ENCODE peak calls at places on chromosomes 7 and 10, in six cellular contexts. U is GM12865, Q is SJSA1, F is psoas muscle, R is breast epithelium, I is fibroblast of lung. A is an unnamed sample.

GRCh38 chr7:34133356-34133982 is 228.1 kb downstream of the BMPER start:
- DNase-seq in U (no peak), Q (no peak), F (no peak), R (no peak), I (peak; percentile 79), A (no peak)

GRCh38 chr7:115561341-115562110 is 469.0 kb downstream of the TFEC start:
- DNase-seq in U (no peak), Q (no peak), F (no peak), R (no peak), I (peak; percentile 58), A (no peak)

GRCh38 chr7:17239683-17240521 is 58.5 kb upstream of the AHR start:
- DNase-seq in U (no peak), Q (no peak), F (no peak), R (no peak), I (peak; percentile 57), A (no peak)

GRCh38 chr7:41659539-41659938 is 43.4 kb downstream of the INHBA start:
- DNase-seq in U (no peak), Q (no peak), F (no peak), R (no peak), I (no peak), A (no peak)

GRCh38 chr10:62159357-62159756 is 109.3 kb downstream of the RTKN2 start:
- DNase-seq in U (no peak), Q (no peak), F (no peak), R (no peak), I (no peak), A (no peak)

GRCh38 chr10:128268015-128268722 is 141.9 kb upstream of the MKI67 start:
- DNase-seq in U (peak; percentile 17), Q (no peak), F (peak; percentile 57), R (no peak), I (peak; percentile 8), A (no peak)

GRCh38 chr7:135322571-135323340 is 89.1 kb downstream of the STRA8 start:
- DNase-seq in U (no peak), Q (no peak), F (no peak), R (no peak), I (no peak), A (no peak)

GRCh38 chr10:64430690-64431323 is 909.6 kb downstream of the REEP3 start:
- DNase-seq in U (peak; percentile 4), Q (no peak), F (no peak), R (no peak), I (peak; percentile 5), A (no peak)

GRCh38 chr7:3861941-3862340 is 560.9 kb downstream of the SDK1 start:
- DNase-seq in U (no peak), Q (no peak), F (no peak), R (no peak), I (peak; percentile 94), A (no peak)

GRCh38 chr10:18618995-18619394 is 32.4 kb downstream of the NSUN6 start:
- DNase-seq in U (no peak), Q (no peak), F (no peak), R (no peak), I (no peak), A (no peak)

GRCh38 chr10:82643601-82644000 is 768.6 kb downstream of the NRG3 start:
- DNase-seq in U (no peak), Q (no peak), F (no peak), R (no peak), I (no peak), A (no peak)

GRCh38 chr10:119517235-119518141 is 25.0 kb downstream of the RGS10 start:
- DNase-seq in U (peak; percentile 85), Q (peak; percentile 60), F (no peak), R (no peak), I (no peak), A (peak; percentile 22)

GRCh38 chr7:31104361-31105255 is 52.5 kb downstream of the ADCYAP1R1 start:
- DNase-seq in U (no peak), Q (peak; percentile 18), F (no peak), R (no peak), I (no peak), A (no peak)

GRCh38 chr7:2675256-2675764 is 12.7 kb upstream of the AMZ1 start:
- DNase-seq in U (no peak), Q (no peak), F (no peak), R (no peak), I (no peak), A (no peak)

GRCh38 chr7:138338361-138338760 is 121.7 kb upstream of the TRIM24 start:
- DNase-seq in U (no peak), Q (no peak), F (peak; percentile 53), R (peak; percentile 66), I (no peak), A (no peak)

GRCh38 chr10:85665661-85666060 is 700.9 kb downstream of the GRID1 start:
- DNase-seq in U (no peak), Q (no peak), F (no peak), R (no peak), I (no peak), A (no peak)

DNA sequence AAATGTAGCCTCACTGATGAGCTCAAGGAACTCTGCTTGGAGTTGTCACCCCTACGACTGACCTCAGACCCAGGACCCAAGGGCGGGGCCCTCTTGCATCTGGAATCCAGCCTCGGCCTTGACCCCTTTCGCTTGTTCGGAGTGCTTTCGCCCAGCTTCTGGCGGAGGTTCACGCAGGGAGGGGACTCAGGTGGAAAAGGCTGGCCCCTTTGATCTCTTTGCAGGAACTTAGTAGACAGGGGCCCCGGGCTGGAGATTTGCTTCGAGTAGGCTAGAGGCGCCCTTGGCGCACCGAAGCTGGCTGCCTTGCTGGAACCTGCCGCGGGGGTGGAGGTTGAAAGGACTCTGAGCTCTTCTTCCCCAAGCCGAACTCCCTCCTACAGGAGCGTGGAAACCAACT is 255.0 kb downstream of the OTUD1 start:
- DNase-seq in U (no peak), Q (no peak), F (no peak), R (no peak), I (no peak), A (no peak)
- H3K4me3 ChIP-seq in U (no peak overlapping the region), Q (no peak overlapping the region), F (peak overlapping the region; percentile 59), R (peak overlapping the region; percentile 38), I (no peak overlapping the region), A (no peak overlapping the region)

DNA sequence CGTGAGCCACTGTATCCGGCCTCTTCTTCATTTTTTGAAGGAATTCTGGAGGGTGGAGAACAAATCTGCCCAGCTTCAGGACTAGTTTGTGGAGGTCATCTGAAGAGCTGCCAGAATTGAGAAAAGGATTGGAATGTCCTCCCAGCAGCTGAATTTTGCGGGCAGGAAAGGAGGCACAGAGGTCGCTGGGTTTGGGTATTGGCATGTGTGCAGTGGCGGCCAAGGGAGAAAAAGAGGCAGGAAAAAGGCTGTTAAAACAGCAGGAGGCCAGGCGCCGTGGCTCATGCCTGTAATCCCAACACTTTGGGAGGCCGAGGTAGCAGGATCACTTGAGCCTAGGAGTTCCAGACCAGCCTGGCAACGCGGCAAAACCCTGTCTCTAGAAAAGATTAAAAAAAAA is 80.4 kb downstream of the HIP1 start:
- DNase-seq in U (no peak), Q (no peak), F (no peak), R (no peak), I (peak; percentile 25), A (no peak)
- H3K4me3 ChIP-seq in U (no peak overlapping the region), Q (no peak overlapping the region), F (no peak overlapping the region), R (no peak overlapping the region), I (no peak overlapping the region), A (no peak overlapping the region)

GRCh38 chr7:19112290-19113000 is 5.0 kb downstream of the TWIST1 start:
- DNase-seq in U (no peak), Q (peak; percentile 61), F (no peak), R (no peak), I (peak; percentile 73), A (no peak)

GRCh38 chr7:19113855-19114590 is 3.4 kb downstream of the TWIST1 start:
- DNase-seq in U (no peak), Q (no peak), F (no peak), R (no peak), I (peak; percentile 36), A (no peak)

GRCh38 chr7:19111474-19112143 is 5.8 kb downstream of the TWIST1 start:
- DNase-seq in U (no peak), Q (no peak), F (no peak), R (no peak), I (no peak), A (no peak)

GRCh38 chr7:19114591-19114855 is 2.9 kb downstream of the TWIST1 start:
- DNase-seq in U (no peak), Q (no peak), F (no peak), R (no peak), I (peak; percentile 38), A (no peak)

GRCh38 chr7:19113001-19113349 is 4.5 kb downstream of the TWIST1 start:
- DNase-seq in U (no peak), Q (no peak), F (no peak), R (no peak), I (no peak), A (no peak)
- H3K4me3 ChIP-seq in U (no peak overlapping the region), Q (peak overlapping the region; percentile 93), F (no peak overlapping the region), R (peak overlapping the region; percentile 39), I (no peak overlapping the region), A (no peak overlapping the region)

DNA sequence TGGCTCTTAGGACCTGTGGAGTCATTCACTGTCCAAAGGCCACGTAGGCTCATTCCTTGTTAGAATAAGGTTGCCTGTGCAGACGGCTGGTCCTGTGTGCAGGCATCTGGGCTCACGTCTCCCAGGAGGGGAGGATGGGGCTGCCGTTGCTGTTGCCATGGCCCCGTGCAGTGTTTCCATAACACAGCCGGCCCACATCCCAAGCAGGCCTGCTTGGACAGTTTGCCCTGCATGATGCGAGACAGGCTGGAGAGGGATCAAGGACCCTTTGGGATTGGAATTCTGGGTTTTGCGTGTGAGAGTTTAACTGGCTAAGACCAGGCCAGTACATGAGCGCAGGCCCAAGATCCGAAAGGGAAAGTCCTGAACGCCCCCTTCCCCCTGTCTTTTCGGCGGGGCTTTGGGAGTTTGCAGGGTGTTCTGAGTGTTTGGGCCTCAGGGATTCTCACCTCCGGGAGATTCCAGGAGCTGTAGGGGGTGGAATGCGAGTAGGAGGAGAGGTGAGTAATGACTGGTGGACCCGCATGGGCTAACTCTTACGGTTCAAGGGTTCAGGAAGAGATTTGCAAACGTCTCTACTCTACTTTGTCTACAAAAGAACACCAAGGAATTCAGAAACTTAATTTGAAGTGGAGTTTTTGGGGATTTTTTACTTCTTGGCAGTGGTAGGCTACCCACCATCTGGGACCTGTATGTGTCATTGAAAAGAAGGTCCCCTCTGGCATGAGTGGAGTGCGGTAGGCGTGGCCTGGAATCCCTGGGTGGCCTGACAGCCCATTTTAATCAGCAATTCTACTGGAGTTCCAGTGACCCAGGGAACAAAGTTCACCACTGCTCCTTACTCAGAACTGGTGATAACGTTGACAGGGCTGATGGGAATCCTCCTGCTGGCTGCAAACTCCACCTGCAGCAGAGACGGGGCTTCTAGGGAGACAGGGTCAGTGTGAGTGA is 125.4 kb downstream of the ITIH5 start:
- DNase-seq in U (no peak), Q (peak; percentile 86), F (peak; percentile 67), R (no peak), I (peak; percentile 31), A (no peak)
- H3K4me3 ChIP-seq in U (no peak overlapping the region), Q (no peak overlapping the region), F (no peak overlapping the region), R (no peak overlapping the region), I (no peak overlapping the region), A (no peak overlapping the region)

DNA sequence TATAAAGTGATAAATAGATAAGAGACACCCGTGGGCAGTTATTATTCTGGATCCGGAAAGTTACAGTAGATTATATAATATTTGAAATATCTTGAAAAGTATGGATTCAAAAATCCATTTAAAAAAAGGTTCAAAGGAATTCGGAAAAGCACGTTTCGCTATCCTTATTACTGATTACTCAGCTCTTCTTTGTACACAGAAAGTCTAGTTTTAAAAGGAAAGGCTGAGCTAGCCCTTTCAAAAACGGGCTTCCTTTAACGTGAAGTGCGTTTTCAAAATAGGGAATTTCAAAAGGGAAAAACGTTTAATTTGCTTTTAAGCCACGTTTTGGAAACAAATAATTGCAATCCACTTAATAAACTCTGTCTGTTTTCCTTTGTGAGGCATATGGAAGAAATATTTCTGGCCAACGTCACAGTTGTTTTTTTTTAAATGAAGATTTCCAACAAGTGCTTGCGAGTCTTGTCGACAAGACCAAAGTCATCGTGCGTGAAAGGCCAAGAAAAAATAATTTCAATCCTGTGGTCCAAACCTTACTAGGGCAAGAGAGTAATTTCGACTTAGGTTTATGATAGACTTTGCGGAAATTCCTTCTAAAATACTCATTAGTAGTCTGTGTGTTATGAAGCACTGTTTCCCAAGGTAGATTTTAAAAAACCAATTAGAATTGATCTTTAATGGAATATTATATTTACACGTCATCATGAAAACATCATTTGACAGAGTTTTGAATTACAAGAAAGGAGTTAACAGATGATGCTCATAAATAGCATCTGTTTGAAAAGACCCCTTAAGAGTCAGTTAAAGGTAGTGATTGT is 2.4 kb upstream of the SKIDA1 start:
- DNase-seq in U (no peak), Q (no peak), F (no peak), R (no peak), I (peak; percentile 79), A (no peak)
- H3K4me3 ChIP-seq in U (peak overlapping the region; percentile 91), Q (peak overlapping the region; percentile 64), F (peak overlapping the region; percentile 84), R (peak overlapping the region; percentile 64), I (peak overlapping the region; percentile 68), A (peak overlapping the region; percentile 59)

A was measured in effector memory CD4-positive, alpha-beta T cell.